ENCODE peak calls at places on chromosomes 13 and 19, in four cellular contexts. One of them, this sample, is unnamed.

GRCh38 chr13:88751994-88752393 is 1080.8 kb downstream of the SLITRK5 start:
- DNase-seq in Karpas-422: no peak
- DNase-seq in EH: no peak
- DNase-seq in GM20000: no peak
- DNase-seq in this sample: no peak

GRCh38 chr19:12603714-12604113 is 6.9 kb downstream of the ZNF490 start:
- DNase-seq in Karpas-422: no peak
- DNase-seq in EH: peak
- DNase-seq in GM20000: peak
- DNase-seq in this sample: no peak

GRCh38 chr13:44193731-44194130 is 179.9 kb upstream of the SERP2 start:
- DNase-seq in Karpas-422: no peak
- DNase-seq in EH: no peak
- DNase-seq in GM20000: no peak
- DNase-seq in this sample: no peak

GRCh38 chr13:45143346-45143751 is 23.0 kb downstream of the GTF2F2 start:
- DNase-seq in GM20000: no peak
- DNase-seq in EH: no peak
- DNase-seq in Karpas-422: no peak
- DNase-seq in this sample: peak

GRCh38 chr19:1746401-1747284 is 6.7 kb upstream of the ONECUT3 start:
- DNase-seq in GM20000: no peak
- DNase-seq in EH: peak
- DNase-seq in Karpas-422: peak
- DNase-seq in this sample: peak

GRCh38 chr13:53090507-53090906 is 61.9 kb downstream of the OLFM4 start:
- DNase-seq in GM20000: no peak
- DNase-seq in Karpas-422: no peak
- DNase-seq in EH: no peak
- DNase-seq in this sample: no peak

GRCh38 chr13:112453874-112454647 is 77.9 kb downstream of the SPACA7 start:
- DNase-seq in GM20000: no peak
- DNase-seq in EH: no peak
- DNase-seq in Karpas-422: no peak
- DNase-seq in this sample: no peak

GRCh38 chr13:70375718-70376117 is 267.5 kb upstream of the KLHL1 start:
- DNase-seq in GM20000: no peak
- DNase-seq in EH: no peak
- DNase-seq in Karpas-422: no peak
- DNase-seq in this sample: no peak

GRCh38 chr19:45499196-45500180 is 1.2 kb downstream of the PPM1N start:
- DNase-seq in GM20000: peak
- DNase-seq in Karpas-422: peak
- DNase-seq in EH: peak
- DNase-seq in this sample: no peak

GRCh38 chr13:49443327-49443688 is 556 bp downstream of the CAB39L start:
- DNase-seq in EH: peak
- DNase-seq in Karpas-422: no peak
- DNase-seq in GM20000: peak
- DNase-seq in this sample: peak

GRCh38 chr19:14505488-14506239 is 9.7 kb upstream of the GIPC1 start:
- DNase-seq in GM20000: peak
- DNase-seq in EH: peak
- DNase-seq in Karpas-422: peak
- DNase-seq in this sample: peak

GRCh38 chr19:37309834-37310575 is 60.9 kb upstream of the ZNF527 start:
- DNase-seq in Karpas-422: peak
- DNase-seq in EH: no peak
- DNase-seq in GM20000: no peak
- DNase-seq in this sample: no peak

GRCh38 chr13:113776231-113777125 is 17.5 kb downstream of the TMEM255B start:
- DNase-seq in Karpas-422: no peak
- DNase-seq in EH: no peak
- DNase-seq in GM20000: no peak
- DNase-seq in this sample: no peak

GRCh38 chr19:3105641-3106508 is 11.7 kb downstream of the GNA11 start:
- DNase-seq in Karpas-422: no peak
- DNase-seq in EH: no peak
- DNase-seq in GM20000: no peak
- DNase-seq in this sample: no peak

GRCh38 chr13:30346159-30346788 is 38.9 kb upstream of the KATNAL1 start:
- DNase-seq in GM20000: peak
- DNase-seq in Karpas-422: no peak
- DNase-seq in EH: no peak
- DNase-seq in this sample: no peak

GRCh38 chr13:64633948-64634347 is 2596.2 kb downstream of the PCDH9 start:
- DNase-seq in GM20000: no peak
- DNase-seq in Karpas-422: no peak
- DNase-seq in EH: peak
- DNase-seq in this sample: no peak

GRCh38 chr13:91158015-91158390 is 189.5 kb upstream of the MIR17HG start:
- DNase-seq in EH: no peak
- DNase-seq in Karpas-422: no peak
- DNase-seq in GM20000: no peak
- DNase-seq in this sample: no peak

GRCh38 chr19:45152504-45153338 is 8.1 kb downstream of the NKPD1 start:
- DNase-seq in GM20000: peak
- DNase-seq in EH: peak
- DNase-seq in Karpas-422: no peak
- DNase-seq in this sample: peak

GRCh38 chr13:65830411-65831172 is 1399.5 kb downstream of the PCDH9 start:
- DNase-seq in Karpas-422: no peak
- DNase-seq in EH: no peak
- DNase-seq in GM20000: no peak
- DNase-seq in this sample: no peak

GRCh38 chr19:42323852-42324654 is 1.4 kb upstream of the MEGF8 start:
- DNase-seq in GM20000: peak
- DNase-seq in EH: no peak
- DNase-seq in Karpas-422: peak
- DNase-seq in this sample: no peak

GRCh38 chr13:106401081-106401480 is 134.4 kb downstream of the EFNB2 start:
- DNase-seq in EH: no peak
- DNase-seq in Karpas-422: no peak
- DNase-seq in GM20000: no peak
- DNase-seq in this sample: peak

GRCh38 chr13:50991624-50992610 is 82.3 kb downstream of the RNASEH2B start:
- DNase-seq in Karpas-422: no peak
- DNase-seq in EH: no peak
- DNase-seq in GM20000: peak
- DNase-seq in this sample: no peak

GRCh38 chr19:4130635-4131438 is 6.9 kb upstream of the MAP2K2 start:
- DNase-seq in EH: peak
- DNase-seq in GM20000: no peak
- DNase-seq in Karpas-422: no peak
- DNase-seq in this sample: peak

This sample was measured in fibroblast of mammary gland.